ENCODE peak calls at places on chromosomes 12 and 14, in five cellular contexts. One of them, this sample, is unnamed.

GRCh38 chr12:106032141-106032925 is 106.4 kb downstream of the NUAK1 start:
- DNase-seq in suprapubic skin: no peak
- DNase-seq in transverse colon: no peak
- DNase-seq in breast epithelium: no peak
- DNase-seq in upper lobe of left lung: no peak
- DNase-seq in this sample: no peak

GRCh38 chr14:93970589-93970966 is 5.8 kb downstream of the ASB2 start:
- DNase-seq in transverse colon: peak
- DNase-seq in breast epithelium: no peak
- DNase-seq in upper lobe of left lung: peak
- DNase-seq in suprapubic skin: no peak
- DNase-seq in this sample: no peak

GRCh38 chr14:94036328-94037167 is 10.4 kb downstream of the OTUB2 start:
- DNase-seq in transverse colon: peak
- DNase-seq in upper lobe of left lung: peak
- DNase-seq in suprapubic skin: no peak
- DNase-seq in breast epithelium: peak
- DNase-seq in this sample: peak

GRCh38 chr12:101280006-101280505 is at the start of gene UTP20:
- DNase-seq in breast epithelium: peak
- DNase-seq in transverse colon: peak
- DNase-seq in suprapubic skin: peak
- DNase-seq in upper lobe of left lung: peak
- DNase-seq in this sample: peak

GRCh38 chr12:81257952-81258551 is 180.2 kb downstream of the ACSS3 start:
- DNase-seq in upper lobe of left lung: no peak
- DNase-seq in breast epithelium: no peak
- DNase-seq in suprapubic skin: no peak
- DNase-seq in transverse colon: no peak
- DNase-seq in this sample: no peak

GRCh38 chr12:68743416-68743815 is 2.6 kb upstream of the SLC35E3 start:
- DNase-seq in transverse colon: no peak
- DNase-seq in suprapubic skin: no peak
- DNase-seq in upper lobe of left lung: no peak
- DNase-seq in breast epithelium: no peak
- DNase-seq in this sample: no peak

GRCh38 chr12:95759039-95759438 is 31.5 kb downstream of the NTN4 start:
- DNase-seq in breast epithelium: no peak
- DNase-seq in transverse colon: no peak
- DNase-seq in upper lobe of left lung: no peak
- DNase-seq in suprapubic skin: no peak
- DNase-seq in this sample: no peak

GRCh38 chr14:59336078-59336477 is 129.1 kb downstream of the GPR135 start:
- DNase-seq in upper lobe of left lung: no peak
- DNase-seq in transverse colon: no peak
- DNase-seq in suprapubic skin: no peak
- DNase-seq in breast epithelium: no peak
- DNase-seq in this sample: no peak

GRCh38 chr14:58292192-58292591 is 6.2 kb upstream of the ARID4A start:
- DNase-seq in upper lobe of left lung: no peak
- DNase-seq in suprapubic skin: no peak
- DNase-seq in breast epithelium: no peak
- DNase-seq in transverse colon: no peak
- DNase-seq in this sample: no peak

GRCh38 chr12:1560704-1561103 is 33.7 kb downstream of the FBXL14 start:
- DNase-seq in transverse colon: no peak
- DNase-seq in breast epithelium: no peak
- DNase-seq in suprapubic skin: no peak
- DNase-seq in upper lobe of left lung: no peak
- DNase-seq in this sample: no peak

GRCh38 chr12:1567852-1568251 is 26.5 kb downstream of the FBXL14 start:
- DNase-seq in upper lobe of left lung: no peak
- DNase-seq in breast epithelium: no peak
- DNase-seq in suprapubic skin: no peak
- DNase-seq in transverse colon: no peak
- DNase-seq in this sample: no peak

GRCh38 chr12:1562813-1563412 is 31.5 kb downstream of the FBXL14 start:
- DNase-seq in suprapubic skin: no peak
- DNase-seq in transverse colon: no peak
- DNase-seq in upper lobe of left lung: no peak
- DNase-seq in breast epithelium: no peak
- DNase-seq in this sample: no peak

GRCh38 chr12:1565172-1565571 is 29.2 kb downstream of the FBXL14 start:
- DNase-seq in upper lobe of left lung: no peak
- DNase-seq in suprapubic skin: no peak
- DNase-seq in transverse colon: no peak
- DNase-seq in breast epithelium: no peak
- DNase-seq in this sample: no peak

GRCh38 chr12:1566449-1567135 is 27.8 kb downstream of the FBXL14 start:
- DNase-seq in breast epithelium: no peak
- DNase-seq in upper lobe of left lung: no peak
- DNase-seq in suprapubic skin: no peak
- DNase-seq in transverse colon: no peak
- DNase-seq in this sample: no peak
- TF ChIP-seq POLR2AphosphoS5 in breast epithelium: no peak
- TF ChIP-seq POLR2AphosphoS5 in upper lobe of left lung: no peak
- TF ChIP-seq POLR2AphosphoS5 in suprapubic skin: no peak
- TF ChIP-seq POLR2AphosphoS5 in transverse colon: no peak
- TF ChIP-seq POLR2AphosphoS5 in this sample: no peak

DNA sequence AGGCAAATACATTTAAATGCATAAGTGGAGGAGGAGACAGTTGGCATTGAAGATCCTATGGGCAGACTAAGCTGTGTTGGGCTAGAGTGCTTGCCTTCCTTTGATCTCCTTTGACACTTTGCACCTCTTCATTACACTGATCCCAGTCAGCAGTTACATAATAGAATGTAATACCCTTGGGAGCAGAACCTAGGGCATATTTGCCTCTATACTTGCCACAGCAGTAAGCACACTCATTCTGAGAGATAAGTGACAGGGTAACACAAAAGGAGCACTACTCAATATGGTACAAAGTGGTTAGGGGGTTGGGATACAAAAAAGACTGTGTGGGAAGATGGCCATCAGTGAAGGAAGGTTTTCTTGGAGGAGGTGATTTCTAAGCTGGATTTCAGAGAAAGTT is 9.0 kb downstream of the MARS1 start:
- DNase-seq in transverse colon: no peak
- DNase-seq in suprapubic skin: no peak
- DNase-seq in breast epithelium: no peak
- DNase-seq in upper lobe of left lung: no peak
- DNase-seq in this sample: no peak
- TF ChIP-seq POLR2AphosphoS5 in transverse colon: no peak
- TF ChIP-seq POLR2AphosphoS5 in suprapubic skin: no peak
- TF ChIP-seq POLR2AphosphoS5 in breast epithelium: no peak
- TF ChIP-seq POLR2AphosphoS5 in upper lobe of left lung: no peak
- TF ChIP-seq POLR2AphosphoS5 in this sample: no peak

GRCh38 chr12:56146492-56147460 is 5.6 kb upstream of the MYL6B start:
- DNase-seq in transverse colon: peak
- DNase-seq in suprapubic skin: no peak
- DNase-seq in upper lobe of left lung: no peak
- DNase-seq in breast epithelium: no peak
- DNase-seq in this sample: no peak
- TF ChIP-seq POLR2AphosphoS5 in transverse colon: peak
- TF ChIP-seq POLR2AphosphoS5 in suprapubic skin: no peak
- TF ChIP-seq POLR2AphosphoS5 in upper lobe of left lung: no peak
- TF ChIP-seq POLR2AphosphoS5 in breast epithelium: no peak
- TF ChIP-seq POLR2AphosphoS5 in this sample: no peak

GRCh38 chr12:120126635-120127005 is 10.1 kb upstream of the RAB35 start:
- DNase-seq in transverse colon: peak
- DNase-seq in upper lobe of left lung: peak
- DNase-seq in breast epithelium: no peak
- DNase-seq in suprapubic skin: no peak
- DNase-seq in this sample: no peak
- TF ChIP-seq POLR2AphosphoS5 in transverse colon: no peak
- TF ChIP-seq POLR2AphosphoS5 in upper lobe of left lung: peak
- TF ChIP-seq POLR2AphosphoS5 in breast epithelium: no peak
- TF ChIP-seq POLR2AphosphoS5 in suprapubic skin: no peak
- TF ChIP-seq POLR2AphosphoS5 in this sample: no peak

GRCh38 chr14:91258021-91258618 is 13.6 kb upstream of the GPR68 start:
- DNase-seq in suprapubic skin: no peak
- DNase-seq in transverse colon: peak
- DNase-seq in breast epithelium: no peak
- DNase-seq in upper lobe of left lung: peak
- DNase-seq in this sample: no peak
- TF ChIP-seq POLR2AphosphoS5 in suprapubic skin: no peak
- TF ChIP-seq POLR2AphosphoS5 in transverse colon: peak
- TF ChIP-seq POLR2AphosphoS5 in breast epithelium: no peak
- TF ChIP-seq POLR2AphosphoS5 in upper lobe of left lung: peak
- TF ChIP-seq POLR2AphosphoS5 in this sample: no peak

DNA sequence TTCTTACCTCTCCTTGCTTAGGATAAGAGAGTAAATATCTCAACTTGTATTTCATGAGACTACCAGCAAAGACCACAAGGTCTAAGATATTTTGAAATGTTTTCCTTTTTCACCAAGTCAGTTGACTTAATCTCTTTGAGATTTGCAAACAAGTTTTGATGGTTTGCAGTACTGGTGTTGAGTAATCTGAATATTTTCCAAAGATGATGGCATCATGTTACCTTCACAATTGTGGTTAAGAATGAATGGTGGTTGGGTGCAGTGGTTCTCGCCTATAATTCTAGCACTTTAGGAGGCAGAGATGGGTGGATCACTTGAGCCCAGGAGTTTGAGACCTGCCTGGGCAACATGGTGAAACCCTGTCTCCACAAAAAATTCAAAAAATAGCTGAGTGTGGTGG is 225.7 kb downstream of the TMTC2 start:
- DNase-seq in breast epithelium: no peak
- DNase-seq in transverse colon: no peak
- DNase-seq in upper lobe of left lung: no peak
- DNase-seq in suprapubic skin: no peak
- DNase-seq in this sample: no peak
- TF ChIP-seq POLR2AphosphoS5 in breast epithelium: no peak
- TF ChIP-seq POLR2AphosphoS5 in transverse colon: no peak
- TF ChIP-seq POLR2AphosphoS5 in upper lobe of left lung: no peak
- TF ChIP-seq POLR2AphosphoS5 in suprapubic skin: no peak
- TF ChIP-seq POLR2AphosphoS5 in this sample: no peak

DNA sequence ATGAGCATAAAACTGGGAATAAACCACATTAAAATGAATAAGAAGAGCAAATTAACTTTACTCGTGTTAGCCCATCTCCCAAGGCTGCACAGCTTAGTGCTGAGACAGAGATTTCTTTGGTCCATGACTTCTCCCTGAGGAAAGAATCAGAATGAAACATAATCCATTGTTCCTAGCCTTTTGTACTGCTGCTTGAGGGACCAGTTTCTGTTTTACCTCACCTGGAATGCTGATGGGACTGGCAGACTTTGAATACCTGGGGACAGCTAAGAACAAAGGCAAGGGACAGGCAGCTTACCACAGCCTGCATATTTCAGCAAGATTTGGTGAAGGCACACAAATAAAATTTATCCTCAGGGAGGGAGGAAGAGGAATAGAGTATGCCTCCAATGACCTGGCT is 401.6 kb downstream of the CCDC91 start:
- DNase-seq in suprapubic skin: no peak
- DNase-seq in breast epithelium: no peak
- DNase-seq in transverse colon: no peak
- DNase-seq in upper lobe of left lung: no peak
- DNase-seq in this sample: no peak
- TF ChIP-seq POLR2AphosphoS5 in suprapubic skin: no peak
- TF ChIP-seq POLR2AphosphoS5 in breast epithelium: no peak
- TF ChIP-seq POLR2AphosphoS5 in transverse colon: no peak
- TF ChIP-seq POLR2AphosphoS5 in upper lobe of left lung: no peak
- TF ChIP-seq POLR2AphosphoS5 in this sample: no peak

GRCh38 chr14:70441641-70442040 is 10.3 kb upstream of the ADAM21 start:
- DNase-seq in upper lobe of left lung: no peak
- DNase-seq in suprapubic skin: no peak
- DNase-seq in breast epithelium: no peak
- DNase-seq in transverse colon: no peak
- DNase-seq in this sample: no peak
- TF ChIP-seq POLR2AphosphoS5 in upper lobe of left lung: no peak
- TF ChIP-seq POLR2AphosphoS5 in suprapubic skin: no peak
- TF ChIP-seq POLR2AphosphoS5 in breast epithelium: no peak
- TF ChIP-seq POLR2AphosphoS5 in transverse colon: no peak
- TF ChIP-seq POLR2AphosphoS5 in this sample: no peak